ENCODE peak calls at places on chromosome 4, in seven cellular contexts. S, F, D, H, X, I and T are unnamed samples.

GRCh38 chr4:14180983-14181601 is 553.6 kb upstream of the BOD1L1 start:
- DNase-seq in F (peak), X (no peak), S (no peak), H (peak), D (peak), I (no peak), T (no peak)

GRCh38 chr4:104394409-104394813 is 100.3 kb downstream of the CXXC4 start:
- DNase-seq in F (no peak), X (no peak), S (no peak), I (no peak), D (no peak), H (no peak), T (no peak)

GRCh38 chr4:154686838-154687237 is 57.0 kb upstream of the LRAT start:
- DNase-seq in H (peak), D (no peak), S (no peak), I (no peak), F (no peak), X (no peak), T (no peak)

GRCh38 chr4:128107766-128108165 is 46.7 kb downstream of the LARP1B start:
- DNase-seq in S (peak), X (no peak), H (no peak), D (no peak), I (no peak), F (no peak), T (peak)

GRCh38 chr4:108272046-108272445 is 103.3 kb upstream of the LEF1 start:
- DNase-seq in I (no peak), F (no peak), D (no peak), X (no peak), H (peak), S (no peak), T (no peak)

GRCh38 chr4:4206204-4206603 is 20.5 kb downstream of the OTOP1 start:
- DNase-seq in I (no peak), D (no peak), F (no peak), H (no peak), X (no peak), S (no peak), T (no peak)

GRCh38 chr4:37951465-37952352 is 8.5 kb upstream of the PTTG2 start:
- DNase-seq in S (no peak), D (peak), F (no peak), X (no peak), I (no peak), H (no peak), T (no peak)

GRCh38 chr4:23929248-23929647 is 39.4 kb upstream of the PPARGC1A start:
- DNase-seq in I (no peak), D (no peak), H (no peak), X (no peak), F (no peak), S (no peak), T (no peak)

GRCh38 chr4:25320374-25321172 is 8.0 kb downstream of the ZCCHC4 start:
- DNase-seq in S (peak), F (peak), D (no peak), I (no peak), H (peak), X (no peak), T (peak)

GRCh38 chr4:67198757-67199156 is 346.5 kb downstream of the CENPC start:
- DNase-seq in F (peak), H (peak), D (peak), I (no peak), S (no peak), X (no peak), T (no peak)

GRCh38 chr4:153527690-153528089 is 61.5 kb downstream of the TMEM131L start:
- DNase-seq in H (no peak), X (no peak), I (no peak), S (no peak), D (no peak), F (no peak), T (no peak)

GRCh38 chr4:139589619-139590018 is 33.6 kb upstream of the SETD7 start:
- DNase-seq in D (no peak), F (no peak), I (no peak), S (no peak), X (no peak), H (no peak), T (no peak)

GRCh38 chr4:88582493-88582892 is 9.8 kb upstream of the HERC3 start:
- DNase-seq in H (peak), X (no peak), F (no peak), S (no peak), I (no peak), D (no peak), T (no peak)

GRCh38 chr4:78766650-78767049 is 9.5 kb upstream of the BMP2K start:
- DNase-seq in D (no peak), X (no peak), I (no peak), H (no peak), F (no peak), S (no peak), T (no peak)

GRCh38 chr4:14241574-14241973 is 614.0 kb upstream of the BOD1L1 start:
- DNase-seq in I (no peak), S (no peak), F (no peak), X (no peak), D (no peak), H (peak), T (no peak)

GRCh38 chr4:25865586-25865985 is 2.8 kb upstream of the SEL1L3 start:
- DNase-seq in H (peak), S (no peak), I (no peak), F (peak), D (peak), X (peak), T (no peak)

GRCh38 chr4:87422104-87423052 is at the start of gene NUDT9:
- DNase-seq in X (peak), S (peak), D (peak), F (peak), I (peak), H (peak), T (peak)

GRCh38 chr4:85078016-85078415 is 111.5 kb upstream of the WDFY3 start:
- DNase-seq in X (no peak), I (no peak), F (no peak), S (no peak), H (no peak), D (no peak), T (no peak)

GRCh38 chr4:78568640-78569261 is 17.2 kb downstream of the ANXA3 start:
- DNase-seq in D (no peak), X (no peak), I (no peak), F (peak), H (no peak), S (no peak), T (no peak)

GRCh38 chr4:156971623-156972369 is at the start of gene PDGFC:
- DNase-seq in I (no peak), X (peak), D (peak), S (no peak), H (peak), F (peak), T (no peak)

GRCh38 chr4:162104459-162105124 is 59.2 kb downstream of the FSTL5 start:
- DNase-seq in D (no peak), F (no peak), S (no peak), I (no peak), X (no peak), H (no peak), T (no peak)

GRCh38 chr4:73251384-73251783 is 7.2 kb downstream of the ANKRD17 start:
- DNase-seq in I (no peak), F (no peak), X (no peak), D (no peak), H (no peak), S (no peak), T (no peak)
- TF ChIP-seq CTCF in I (no peak), F (no peak), X (no peak), D (no peak), H (no peak), S (peak), T (no peak)

DNA sequence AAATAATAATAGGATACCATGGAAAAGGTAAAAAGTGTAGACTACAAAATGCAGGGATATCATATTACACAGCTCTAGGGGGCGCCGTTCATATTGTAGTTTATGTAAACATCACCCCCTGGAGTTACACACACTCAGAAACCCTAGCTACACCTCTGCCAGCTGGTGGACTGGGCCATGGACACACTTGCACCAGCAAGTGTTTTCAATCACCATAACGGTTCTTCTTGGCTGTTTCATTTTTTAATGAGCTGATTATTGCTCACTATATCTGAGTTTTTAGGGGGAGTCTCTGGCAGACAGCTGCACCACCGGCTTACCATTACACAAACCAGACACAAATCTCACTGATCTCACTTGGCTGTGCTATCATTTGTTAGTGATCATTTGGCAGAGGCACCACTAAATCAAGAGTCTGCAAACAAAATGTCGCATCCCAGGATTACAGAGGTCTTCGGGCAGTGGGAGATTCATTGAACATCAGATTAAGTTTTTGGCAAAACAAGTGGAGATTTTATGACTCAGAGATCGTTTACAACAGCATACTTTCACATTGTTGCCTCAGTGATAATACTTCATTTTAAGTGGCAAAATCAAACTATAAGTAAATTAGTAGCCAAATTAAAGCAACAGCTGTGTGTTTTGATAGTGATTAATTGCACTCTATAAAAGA is 185.7 kb downstream of the UNC5C start:
- DNase-seq in D (no peak), X (no peak), F (peak), S (no peak), I (no peak), H (peak), T (no peak)
- H3K4me3 ChIP-seq in D (no peak), X (no peak), F (no peak), S (no peak), I (no peak), H (no peak), T (no peak)

DNA sequence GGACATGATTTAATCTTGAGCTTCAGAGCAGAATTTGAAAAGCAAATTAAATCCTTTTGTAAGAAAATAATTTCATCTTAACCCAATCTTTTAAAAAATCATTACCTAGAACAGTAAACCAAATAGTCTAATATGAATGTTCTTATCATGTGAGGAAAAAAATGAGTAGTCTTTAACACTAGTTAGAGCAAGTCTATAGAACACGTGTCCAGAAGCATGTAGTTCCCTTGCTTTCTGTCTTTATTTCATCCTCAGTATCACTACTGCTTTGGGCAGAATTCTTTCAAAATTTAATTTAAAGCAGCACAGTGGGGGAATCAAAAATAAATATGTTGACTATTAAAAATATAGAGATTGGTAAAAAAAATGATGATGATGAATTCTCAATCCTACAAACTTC is 2.1 kb downstream of the RBM47 start:
- DNase-seq in X (no peak), F (no peak), S (no peak), H (peak), I (no peak), D (no peak), T (no peak)
- TF ChIP-seq CTCF in X (no peak), F (no peak), S (no peak), H (no peak), I (no peak), D (no peak), T (no peak)

GRCh38 chr4:6991771-6992557 is 51.2 kb upstream of the TADA2B start:
- DNase-seq in F (no peak), S (peak), H (peak), X (no peak), I (no peak), D (peak), T (peak)
- H3K4me3 ChIP-seq in F (no peak), S (peak), H (no peak), X (no peak), I (no peak), D (no peak), T (no peak)

GRCh38 chr4:48937033-48937432 is 30.5 kb upstream of the OCIAD2 start:
- DNase-seq in F (no peak), I (no peak), H (no peak), D (no peak), X (no peak), S (no peak), T (no peak)

GRCh38 chr4:48930654-48931053 is 24.1 kb upstream of the OCIAD2 start:
- DNase-seq in S (no peak), I (no peak), X (no peak), H (no peak), D (no peak), F (peak), T (no peak)

DNA sequence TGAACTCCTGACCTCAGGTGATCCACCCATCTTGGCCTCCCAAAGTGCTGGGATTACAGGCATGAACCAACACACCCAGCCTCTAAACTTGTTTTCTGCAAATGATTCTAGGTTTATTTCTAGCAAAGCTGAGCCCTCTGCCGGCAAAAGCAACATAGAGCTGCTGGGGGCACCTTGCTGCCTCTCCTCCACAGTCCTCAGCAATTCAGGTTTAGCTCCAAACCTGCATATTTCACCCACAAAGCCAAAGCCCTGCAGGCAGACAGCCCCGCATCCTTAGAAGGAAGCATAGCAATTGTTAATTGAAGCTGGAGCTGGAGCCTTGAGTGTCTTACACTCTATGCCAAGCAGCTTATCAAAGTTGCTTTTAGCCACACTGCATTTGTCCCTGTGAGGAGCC is 24.9 kb upstream of the OCIAD2 start:
- DNase-seq in D (no peak), S (no peak), X (no peak), H (no peak), F (no peak), I (no peak), T (no peak)
- TF ChIP-seq CTCF in D (no peak), S (peak), X (no peak), H (peak), F (peak), I (no peak), T (no peak)

GRCh38 chr4:184395451-184395917 is 78.9 kb downstream of the IRF2 start:
- DNase-seq in F (no peak), D (no peak), H (no peak), X (no peak), I (no peak), S (no peak), T (no peak)
- H3K4me3 ChIP-seq in F (no peak), D (no peak), H (no peak), X (no peak), I (no peak), S (no peak), T (no peak)